ENCODE peak calls at places on chromosomes 13 and 19, in four cellular contexts. H, N, K and Y are unnamed samples. For H3K4me1, the result is how much of the 10 kb centered on the place peaks cover.

GRCh38 chr19:51552996-51553725 is 17.9 kb upstream of the ZNF175 start:
- DNase-seq in N (no peak), K (peak), H (peak), Y (no peak)

GRCh38 chr19:45791744-45792481 is 732 bp downstream of the DMWD start:
- DNase-seq in K (no peak), H (no peak), N (no peak), Y (no peak)

GRCh38 chr13:60043262-60043661 is 120.5 kb downstream of the DIAPH3 start:
- DNase-seq in H (no peak), N (no peak), K (no peak), Y (no peak)

GRCh38 chr13:30971575-30971974 is 39.1 kb downstream of the TEX26 start:
- DNase-seq in K (no peak), H (no peak), N (no peak), Y (no peak)

GRCh38 chr19:5466814-5467291 is 11.6 kb downstream of the ZNRF4 start:
- DNase-seq in K (peak), H (peak), N (no peak), Y (no peak)

GRCh38 chr13:80029170-80029569 is 311.8 kb downstream of the SPRY2 start:
- DNase-seq in H (no peak), K (no peak), N (no peak), Y (no peak)

GRCh38 chr19:16429066-16429758 is 42.6 kb downstream of the EPS15L1 start:
- DNase-seq in H (peak), N (no peak), K (no peak), Y (no peak)

GRCh38 chr13:31952641-31953380 is 78.8 kb upstream of the FRY start:
- DNase-seq in N (no peak), K (no peak), H (peak), Y (no peak)

GRCh38 chr13:100240109-100240779 is 151.4 kb downstream of the PCCA start:
- DNase-seq in K (no peak), N (no peak), H (no peak), Y (no peak)

GRCh38 chr13:98509271-98510155 is 67.4 kb downstream of the STK24 start:
- DNase-seq in H (peak), N (peak), K (peak), Y (no peak)

GRCh38 chr19:39409886-39410619 is 2.4 kb upstream of the PLEKHG2 start:
- DNase-seq in N (peak), H (peak), K (peak), Y (peak)

GRCh38 chr13:102466836-102467235 is 65.0 kb upstream of the FGF14 start:
- DNase-seq in N (no peak), K (no peak), H (no peak), Y (no peak)

DNA sequence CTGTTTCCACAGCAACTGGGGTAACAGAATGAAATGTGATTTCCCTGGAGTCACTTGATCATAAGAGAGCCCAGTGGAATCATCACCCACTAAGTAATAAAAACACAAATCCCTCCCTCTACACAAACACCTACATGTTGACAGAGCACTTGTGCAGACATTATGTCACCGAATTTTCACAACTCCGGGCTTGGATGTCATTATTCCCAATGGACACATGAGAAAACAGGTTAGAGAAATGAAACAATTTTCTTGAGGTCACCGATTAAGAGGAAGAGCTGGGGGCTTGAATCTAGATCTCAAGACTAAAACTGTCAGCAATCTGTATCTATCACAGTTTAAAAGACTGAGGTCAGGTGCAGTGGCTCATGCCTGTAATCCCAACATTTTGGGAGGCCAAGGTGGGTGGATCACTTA is 3.1 kb downstream of the XRCC1 start:
- DNase-seq in K (peak), N (no peak), H (no peak), Y (no peak)
- H3K27ac ChIP-seq in K (peak), N (no peak), H (no peak), Y (no peak)

GRCh38 chr13:50127017-50127725 is 111.9 kb downstream of the KCNRG start:
- DNase-seq in K (peak), H (peak), N (peak), Y (peak)
- H3K4me3 ChIP-seq in K (peak), H (peak), N (peak), Y (peak)

DNA sequence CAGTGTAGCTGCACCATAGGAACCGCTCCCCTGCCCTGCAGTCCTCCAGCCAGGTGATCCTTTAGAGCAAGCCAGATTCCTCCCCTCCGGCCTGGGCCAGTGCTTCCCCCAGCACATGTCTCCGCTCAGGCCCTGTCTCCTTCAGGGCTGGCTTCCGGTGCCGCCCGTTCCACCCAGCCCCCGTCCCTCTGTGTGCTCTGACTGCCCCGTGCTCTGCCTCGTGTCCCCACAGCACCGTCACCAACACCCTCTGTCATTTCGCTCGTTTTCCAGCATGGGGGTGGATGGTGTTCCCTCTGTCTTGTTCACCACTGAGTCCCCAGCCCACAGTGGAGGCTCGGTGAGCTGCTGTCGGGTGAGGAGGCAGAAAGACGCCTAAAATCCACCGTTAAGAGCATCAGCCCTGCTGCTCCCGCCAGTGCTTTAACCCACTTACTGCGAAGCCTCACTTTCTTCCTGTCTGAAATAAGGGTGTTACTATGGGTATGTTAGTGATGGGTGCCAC is 54.5 kb downstream of the TSSK6 start:
- DNase-seq in K (no peak), H (peak), N (peak), Y (peak)
- H3K4me1 ChIP-seq in K (half or more), H (under half), N (half or more), Y (half or more)

GRCh38 chr19:18677156-18677555 is 6.3 kb upstream of the CRTC1 start:
- DNase-seq in K (no peak), N (no peak), H (no peak), Y (no peak)
- H3K27ac ChIP-seq in K (peak), N (no peak), H (no peak), Y (no peak)

DNA sequence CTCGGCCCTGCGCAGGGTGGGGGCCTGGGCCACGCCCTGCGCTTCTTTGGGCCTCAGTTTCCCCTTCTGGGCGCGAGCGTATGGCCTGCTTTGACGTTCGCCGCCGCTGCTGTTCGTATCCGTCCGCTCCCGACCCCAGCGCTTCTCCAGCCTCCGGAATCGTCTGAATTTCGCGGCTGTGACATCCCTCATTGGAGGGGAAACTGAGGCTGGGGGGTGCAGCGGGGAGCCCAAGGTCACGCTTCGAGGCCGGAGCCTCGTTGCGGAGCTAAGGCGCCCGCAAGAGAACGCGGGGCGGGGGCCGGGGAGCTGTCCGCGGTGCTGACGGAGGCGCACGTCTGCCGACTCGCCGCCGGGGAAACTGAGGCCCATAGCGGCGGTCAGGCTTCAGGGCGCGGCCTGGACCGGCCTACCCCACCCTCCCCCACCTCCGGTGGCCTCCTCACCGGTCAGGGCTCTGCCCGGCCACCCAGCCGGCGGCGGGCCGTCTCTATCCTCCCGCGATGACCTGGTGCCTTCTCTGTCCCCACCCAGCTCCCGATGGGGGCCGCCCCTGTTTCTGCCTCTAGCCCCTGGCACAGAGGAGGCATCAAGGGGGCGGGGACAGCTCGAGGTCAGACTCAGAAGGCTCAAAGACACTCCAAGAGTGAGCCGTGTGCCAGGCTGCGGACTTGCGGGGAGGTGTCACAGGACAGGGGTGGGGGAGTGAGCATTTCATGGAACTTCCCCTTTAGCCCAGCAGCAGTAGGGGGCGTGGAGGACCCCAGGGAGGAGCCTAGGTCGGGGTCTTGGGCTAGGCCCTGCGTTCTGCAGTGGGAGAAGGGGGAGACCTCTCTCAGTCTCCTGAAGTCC is 3.0 kb upstream of the APC2 start:
- DNase-seq in N (no peak), K (peak), H (no peak), Y (no peak)
- H3K4me3 ChIP-seq in N (no peak), K (peak), H (peak), Y (no peak)

DNA sequence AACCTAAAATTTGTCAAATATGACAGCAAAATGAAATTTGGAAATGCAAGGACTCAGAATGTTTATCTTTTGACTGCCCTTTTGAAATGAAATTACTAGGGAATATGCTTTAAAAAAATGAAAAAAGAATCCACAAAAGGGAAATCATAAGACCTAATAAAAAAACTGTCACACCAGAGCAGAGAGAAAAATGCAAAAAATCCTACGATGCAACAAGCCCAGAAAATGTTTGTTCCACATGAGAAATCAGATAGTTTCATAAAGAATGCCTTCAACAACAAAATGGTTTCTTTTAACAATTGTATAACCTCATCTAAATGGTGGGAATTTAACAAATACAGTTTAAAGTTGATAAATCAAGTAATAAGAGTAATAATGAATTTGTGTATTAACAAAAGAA is 8.0 kb downstream of the LPAR6 start:
- DNase-seq in K (no peak), N (no peak), H (no peak), Y (no peak)
- H3K4me1 ChIP-seq in K (under half), N (under half), H (under half), Y (under half)

GRCh38 chr13:29021717-29022116 is 201.6 kb downstream of the MTUS2 start:
- DNase-seq in H (no peak), K (no peak), N (no peak), Y (no peak)

GRCh38 chr13:29022968-29023367 is 202.8 kb downstream of the MTUS2 start:
- DNase-seq in N (no peak), K (no peak), H (no peak), Y (no peak)

GRCh38 chr13:29021311-29021710 is 201.2 kb downstream of the MTUS2 start:
- DNase-seq in K (no peak), H (no peak), N (no peak), Y (no peak)
- H3K27ac ChIP-seq in K (no peak), H (no peak), N (no peak), Y (no peak)

GRCh38 chr19:40797963-40798222 is 1.1 kb upstream of the EGLN2 start:
- DNase-seq in N (no peak), H (no peak), K (no peak), Y (no peak)

GRCh38 chr19:40798997-40799557 is at the start of gene EGLN2:
- DNase-seq in H (no peak), N (no peak), K (no peak), Y (peak)

GRCh38 chr19:40798223-40798996 is 581 bp upstream of the EGLN2 start:
- DNase-seq in K (peak), H (peak), N (peak), Y (peak)

GRCh38 chr19:40799558-40800338 is 757 bp downstream of the EGLN2 start:
- DNase-seq in K (peak), N (peak), H (peak), Y (no peak)

GRCh38 chr19:40797166-40797962 is 1.6 kb upstream of the EGLN2 start:
- DNase-seq in N (no peak), K (peak), H (peak), Y (no peak)
- H3K4me3 ChIP-seq in N (no peak), K (no peak), H (no peak), Y (peak)

GRCh38 chr19:9009935-9010651 is at the start of gene MUC16:
- DNase-seq in K (no peak), H (no peak), N (no peak), Y (no peak)
- H3K4me1 ChIP-seq in K (under half), H (under half), N (under half), Y (under half)

DNA sequence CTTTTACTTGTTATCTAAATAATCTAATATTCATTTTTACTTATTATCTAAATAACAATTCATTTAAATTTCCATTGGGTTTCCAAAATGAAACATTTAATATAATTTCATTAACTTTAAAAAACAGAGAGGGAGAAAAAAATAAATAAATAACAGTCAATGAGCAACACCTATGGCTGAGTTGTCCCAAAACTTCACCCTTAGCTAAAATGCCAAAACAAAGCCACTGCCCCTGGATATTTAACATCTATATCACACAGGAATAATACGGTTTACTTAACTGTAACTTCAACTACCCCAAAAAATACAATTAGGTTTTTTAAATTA is 570 bp downstream of the ELF1 start:
- DNase-seq in H (no peak), N (no peak), K (no peak), Y (no peak)
- H3K27ac ChIP-seq in H (no peak), N (peak), K (peak), Y (peak)